ENCODE peak calls at places on chromosomes 3 and 15, in five cellular contexts. M is HepG2, R is HCT116, L is K562, K is GM12878. E is an unnamed sample.

GRCh38 chr3:73719877-73720276 is 95.1 kb upstream of the PDZRN3 start:
- DNase-seq in R (no peak), M (no peak), K (no peak), L (no peak), E (no peak)

GRCh38 chr15:41230650-41231533 is at the start of the genes CHP1 and EXD1:
- DNase-seq in M (peak; percentile 94), R (peak; percentile 97), K (peak; percentile 87), L (peak; percentile 99), E (peak; percentile 97)

GRCh38 chr3:180267202-180267843 is 230.6 kb upstream of the PEX5L start:
- DNase-seq in L (no peak), M (no peak), R (no peak), K (peak; percentile 69), E (no peak)

GRCh38 chr3:180036678-180037455 is at the start of gene PEX5L:
- DNase-seq in L (peak; percentile 2), K (no peak), R (no peak), M (peak; percentile 2), E (peak; percentile 82)

GRCh38 chr3:157443873-157444770 is 7.5 kb downstream of the PTX3 start:
- DNase-seq in R (no peak), K (no peak), M (no peak), L (no peak), E (no peak)

GRCh38 chr3:149527531-149528343 is 53.2 kb downstream of the TM4SF4 start:
- DNase-seq in R (no peak), L (no peak), K (no peak), M (no peak), E (no peak)

GRCh38 chr3:153396581-153396980 is 234.6 kb downstream of the RAP2B start:
- DNase-seq in L (no peak), M (no peak), K (no peak), R (no peak), E (no peak)

GRCh38 chr3:191385101-191385500 is 54.8 kb upstream of the UTS2B start:
- DNase-seq in R (no peak), M (no peak), L (no peak), K (no peak), E (no peak)

GRCh38 chr3:16906679-16907078 is 21.9 kb downstream of the PLCL2 start:
- DNase-seq in L (peak; percentile 30), R (no peak), K (no peak), M (no peak), E (no peak)

GRCh38 chr3:197901626-197902025 is 48.4 kb upstream of the RPL35A start:
- DNase-seq in L (no peak), K (no peak), R (no peak), M (no peak), E (no peak)

GRCh38 chr3:197896421-197896820 is 53.6 kb upstream of the RPL35A start:
- DNase-seq in R (no peak), M (no peak), L (no peak), K (no peak), E (no peak)

DNA sequence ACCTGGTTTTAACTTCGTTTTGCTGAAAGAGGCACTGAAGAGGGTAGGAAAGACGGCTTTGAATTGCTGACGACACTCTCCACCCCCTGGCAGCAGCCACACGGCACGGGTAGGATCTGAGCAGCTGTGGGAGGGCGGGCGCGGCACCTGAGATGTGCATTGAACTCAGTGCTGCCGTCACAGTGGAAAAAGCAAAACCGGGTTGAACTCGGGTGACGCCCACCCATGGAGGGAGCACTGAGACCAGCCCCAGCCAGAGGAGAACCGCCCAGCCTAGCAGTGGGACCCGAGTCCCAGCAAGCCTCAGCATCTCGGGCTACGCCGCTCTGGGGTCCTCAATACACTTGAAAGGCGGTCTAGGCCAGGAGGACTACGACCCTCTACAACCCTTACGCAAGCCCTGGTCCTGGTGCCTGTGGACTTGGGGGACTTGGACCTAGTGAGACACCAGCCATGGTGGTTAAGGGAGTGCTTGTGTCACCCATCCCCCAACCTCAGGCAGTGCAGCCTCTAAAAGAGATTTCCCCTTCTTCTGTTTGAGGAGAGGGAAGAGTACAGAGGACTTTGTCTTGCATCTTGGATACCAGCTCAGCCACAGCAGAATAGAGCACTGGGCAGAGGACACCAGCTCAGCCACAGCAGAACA is 50.0 kb upstream of the RPL35A start:
- DNase-seq in K (no peak), M (no peak), L (no peak), R (no peak), E (no peak)
- TF ChIP-seq YY1 in K (no peak), M (no peak), L (no peak), R (no peak), E (no peak)

GRCh38 chr3:37477275-37477674 is 302.9 kb upstream of the LRRFIP2 start:
- DNase-seq in L (no peak), R (no peak), M (no peak), K (no peak), E (peak; percentile 51)
- TF ChIP-seq ZBTB33 in L (no peak), R (no peak), M (no peak), K (no peak), E (no peak)

GRCh38 chr15:82138306-82138705 is 92.5 kb upstream of the MEX3B start:
- DNase-seq in R (no peak), M (no peak), K (no peak), L (no peak), E (no peak)

GRCh38 chr15:82140859-82141258 is 95.0 kb upstream of the MEX3B start:
- DNase-seq in L (no peak), R (no peak), M (no peak), K (no peak), E (no peak)

GRCh38 chr15:82143390-82144047 is 97.7 kb upstream of the MEX3B start:
- DNase-seq in M (no peak), L (peak; percentile 25), R (no peak), K (no peak), E (no peak)

GRCh38 chr15:82137261-82137660 is 91.4 kb upstream of the MEX3B start:
- DNase-seq in K (no peak), M (no peak), L (no peak), R (no peak), E (no peak)

DNA sequence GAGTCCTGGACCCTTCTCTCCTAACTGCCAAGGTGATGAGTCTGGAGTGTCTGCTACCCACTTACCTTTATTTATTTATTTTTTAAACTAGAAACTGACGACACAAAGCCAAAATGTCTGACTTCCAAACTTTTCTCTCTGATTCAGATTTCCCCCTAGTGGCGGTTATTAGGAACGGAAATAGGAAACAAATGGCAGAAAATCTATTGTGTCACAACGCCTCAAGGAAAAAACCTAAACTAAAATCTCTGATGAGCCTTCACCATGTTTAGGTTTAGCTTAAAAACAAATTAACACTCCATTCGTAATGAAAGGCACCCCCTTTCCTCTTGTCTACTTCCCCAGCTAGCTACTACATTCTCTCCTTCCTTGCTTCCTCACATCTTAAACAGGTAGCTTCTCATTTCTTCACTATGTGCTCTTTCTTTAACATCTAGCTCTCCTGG is 94.0 kb upstream of the MEX3B start:
- DNase-seq in K (no peak), M (peak; percentile 36), L (peak; percentile 35), R (peak; percentile 33), E (peak; percentile 28)
- TF ChIP-seq YY1 in K (peak; percentile 74), M (peak; percentile 21), L (peak; percentile 50), R (peak; percentile 67), E (peak; percentile 82)

GRCh38 chr15:77282333-77282732 is 137.6 kb downstream of the PEAK1 start:
- DNase-seq in K (no peak), R (no peak), L (no peak), M (peak; percentile 83), E (no peak)
- TF ChIP-seq ZBTB33 in K (no peak), R (no peak), L (no peak), M (no peak), E (no peak)